ENCODE peak calls at places on chromosomes 12 and 14, in five cellular contexts. H is adipocyte, S is endothelial cell of umbilical vein, K is body of pancreas, M is OCI-LY7. E is an unnamed sample. For H3K4me1, the result is how much of the 10 kb centered on the place peaks cover.

GRCh38 chr14:38290601-38291190 is 34.8 kb upstream of the CLEC14A start:
- DNase-seq in H (peak), S (peak), K (peak), M (no peak), E (no peak)

GRCh38 chr12:70154087-70154486 is 89.1 kb upstream of the CNOT2 start:
- DNase-seq in H (no peak), S (no peak), K (no peak), M (no peak), E (no peak)

GRCh38 chr12:6839482-6840201 is 1.1 kb upstream of the GNB3 start:
- DNase-seq in H (no peak), S (no peak), K (no peak), M (peak), E (no peak)

GRCh38 chr12:118498171-118498570 is 121.8 kb downstream of the SUDS3 start:
- DNase-seq in H (no peak), S (no peak), K (peak), M (no peak), E (no peak)

GRCh38 chr12:47223848-47224213 is 144.1 kb upstream of the AMIGO2 start:
- DNase-seq in H (no peak), S (peak), K (peak), M (no peak), E (no peak)

GRCh38 chr12:47856721-47857575 is 37.2 kb upstream of the HDAC7 start:
- DNase-seq in H (no peak), S (no peak), K (no peak), M (no peak), E (no peak)

GRCh38 chr14:80669416-80669815 is 272.1 kb downstream of the CEP128 start:
- DNase-seq in H (no peak), S (no peak), K (no peak), M (no peak), E (no peak)

GRCh38 chr14:64723691-64724577 is 19.7 kb downstream of the PLEKHG3 start:
- DNase-seq in H (no peak), S (no peak), K (no peak), M (no peak), E (no peak)

GRCh38 chr12:84661732-84662326 is 250.8 kb downstream of the SLC6A15 start:
- DNase-seq in H (peak), S (no peak), K (no peak), M (no peak), E (no peak)

GRCh38 chr14:21999400-21999799 is 325.8 kb upstream of the OR4E1 start:
- DNase-seq in H (no peak), S (no peak), K (no peak), M (no peak), E (no peak)

GRCh38 chr12:64674367-64674922 is 64.2 kb downstream of the RASSF3 start:
- DNase-seq in H (no peak), S (no peak), K (peak), M (peak), E (no peak)

GRCh38 chr14:70706177-70706576 is 64.5 kb downstream of the TTC9 start:
- DNase-seq in H (no peak), S (no peak), K (no peak), M (no peak), E (no peak)

GRCh38 chr14:76941544-76942287 is 86.8 kb downstream of the IRF2BPL start:
- DNase-seq in H (no peak), S (no peak), K (no peak), M (no peak), E (no peak)

GRCh38 chr12:552466-552865 is 92.7 kb downstream of the B4GALNT3 start:
- DNase-seq in H (no peak), S (no peak), K (no peak), M (no peak), E (no peak)

GRCh38 chr12:58504539-58504938 is 415.8 kb downstream of the LRIG3 start:
- DNase-seq in H (no peak), S (peak), K (no peak), M (no peak), E (no peak)

GRCh38 chr14:104351849-104352492 is 213.6 kb downstream of the KIF26A start:
- DNase-seq in H (no peak), S (no peak), K (no peak), M (no peak), E (no peak)

GRCh38 chr14:57418999-57419398 is 28.6 kb downstream of the NAA30 start:
- DNase-seq in H (no peak), S (no peak), K (no peak), M (no peak), E (no peak)

GRCh38 chr12:80846930-80847329 is 90.8 kb downstream of the LIN7A start:
- DNase-seq in H (peak), S (no peak), K (no peak), M (no peak), E (no peak)

GRCh38 chr14:53741379-53742225 is 215.0 kb downstream of the BMP4 start:
- DNase-seq in H (peak), S (no peak), K (no peak), M (no peak), E (no peak)

DNA sequence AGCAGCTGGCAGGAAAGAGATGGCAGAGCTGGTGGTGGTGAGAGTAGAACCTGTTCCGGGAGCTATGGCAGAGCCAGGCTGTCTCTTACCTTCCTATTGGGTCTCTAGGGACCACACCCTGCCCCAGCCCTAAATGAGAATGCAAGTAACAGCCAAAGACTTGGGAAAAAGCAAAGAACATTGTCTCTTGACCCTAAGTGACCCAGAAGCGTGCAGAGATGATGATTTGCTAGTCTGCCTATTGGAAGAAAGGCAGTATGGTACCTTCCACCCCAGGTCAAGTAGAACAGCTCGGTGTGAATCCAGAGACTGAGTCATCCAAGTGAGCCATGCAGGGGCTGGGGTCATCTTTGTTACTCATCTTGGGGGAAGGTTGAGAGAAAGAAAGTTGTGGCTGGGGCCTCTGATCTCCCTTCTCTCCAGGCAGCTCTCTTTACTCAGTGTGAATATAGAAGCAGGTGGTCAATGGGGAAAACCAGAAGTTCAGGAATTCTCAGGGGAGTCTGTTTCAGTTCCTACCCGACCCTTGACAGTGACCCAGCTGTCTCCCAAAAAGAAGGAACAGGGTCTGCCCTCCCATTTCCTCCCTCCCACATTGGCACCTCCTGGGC is 1.7 kb downstream of the BLOC1S1 start:
- DNase-seq in H (no peak), S (peak), K (no peak), M (no peak), E (no peak)
- H3K4me1 ChIP-seq in H (half or more), S (under half), K (half or more), M (under half), E (under half)

GRCh38 chr12:111444706-111445310 is 39.1 kb downstream of the SH2B3 start:
- DNase-seq in H (no peak), S (no peak), K (peak), M (peak), E (peak)
- H3K4me1 ChIP-seq in H (under half), S (half or more), K (half or more), M (half or more), E (half or more)

GRCh38 chr12:109112720-109113465 is 3.5 kb upstream of the ACACB start:
- DNase-seq in H (no peak), S (no peak), K (peak), M (no peak), E (no peak)
- H3K4me1 ChIP-seq in H (half or more), S (under half), K (half or more), M (under half), E (half or more)

GRCh38 chr12:53758081-53758769 is 6.4 kb upstream of the CISTR start:
- DNase-seq in H (no peak), S (no peak), K (no peak), M (no peak), E (no peak)
- H3K4me1 ChIP-seq in H (under half), S (under half), K (under half), M (half or more), E (under half)